ENCODE peak calls at places on chromosomes 2 and 18, in four cellular contexts. One of them, this sample, is unnamed. For H3K4me1, the result is how much of the 10 kb centered on the place peaks cover.

GRCh38 chr2:230658877-230659652 is 53.6 kb upstream of the CAB39 start:
- DNase-seq in pancreas: no peak
- DNase-seq in HCT116: no peak
- DNase-seq in endodermal cell: no peak
- DNase-seq in this sample: no peak

GRCh38 chr18:34760444-34760843 is 50.3 kb downstream of the DTNA start:
- DNase-seq in endodermal cell: no peak
- DNase-seq in pancreas: no peak
- DNase-seq in HCT116: no peak
- DNase-seq in this sample: no peak

GRCh38 chr2:113010088-113010487 is 4.8 kb downstream of the IL36A start:
- DNase-seq in HCT116: no peak
- DNase-seq in endodermal cell: no peak
- DNase-seq in pancreas: no peak
- DNase-seq in this sample: no peak

GRCh38 chr18:40473221-40473620 is 1481.8 kb upstream of the PIK3C3 start:
- DNase-seq in HCT116: no peak
- DNase-seq in pancreas: no peak
- DNase-seq in endodermal cell: no peak
- DNase-seq in this sample: no peak

GRCh38 chr2:29114514-29114840 is 738 bp upstream of the CLIP4 start:
- DNase-seq in endodermal cell: no peak
- DNase-seq in pancreas: no peak
- DNase-seq in HCT116: no peak
- DNase-seq in this sample: no peak

GRCh38 chr2:208363485-208363884 is 43.1 kb upstream of the PTH2R start:
- DNase-seq in HCT116: no peak
- DNase-seq in pancreas: no peak
- DNase-seq in endodermal cell: no peak
- DNase-seq in this sample: no peak

GRCh38 chr2:240200230-240201051 is 60.0 kb upstream of the OTOS start:
- DNase-seq in pancreas: no peak
- DNase-seq in HCT116: no peak
- DNase-seq in endodermal cell: peak
- DNase-seq in this sample: no peak

GRCh38 chr2:12556762-12557161 is 160.0 kb upstream of the TRIB2 start:
- DNase-seq in pancreas: no peak
- DNase-seq in HCT116: no peak
- DNase-seq in endodermal cell: no peak
- DNase-seq in this sample: no peak

GRCh38 chr2:26846881-26847662 is 860 bp upstream of the DPYSL5 start:
- DNase-seq in endodermal cell: no peak
- DNase-seq in HCT116: no peak
- DNase-seq in pancreas: no peak
- DNase-seq in this sample: no peak

GRCh38 chr2:217923007-217923686 is 79.6 kb downstream of the TNS1 start:
- DNase-seq in pancreas: no peak
- DNase-seq in HCT116: no peak
- DNase-seq in endodermal cell: no peak
- DNase-seq in this sample: no peak

GRCh38 chr2:217919781-217920351 is 82.9 kb downstream of the TNS1 start:
- DNase-seq in pancreas: no peak
- DNase-seq in endodermal cell: peak
- DNase-seq in HCT116: no peak
- DNase-seq in this sample: no peak

GRCh38 chr2:217924346-217924901 is 78.4 kb downstream of the TNS1 start:
- DNase-seq in endodermal cell: no peak
- DNase-seq in HCT116: no peak
- DNase-seq in pancreas: no peak
- DNase-seq in this sample: no peak

GRCh38 chr2:217920879-217921603 is 81.8 kb downstream of the TNS1 start:
- DNase-seq in HCT116: no peak
- DNase-seq in pancreas: peak
- DNase-seq in endodermal cell: peak
- DNase-seq in this sample: no peak

GRCh38 chr2:217922101-217923006 is 80.4 kb downstream of the TNS1 start:
- DNase-seq in HCT116: no peak
- DNase-seq in endodermal cell: peak
- DNase-seq in pancreas: no peak
- DNase-seq in this sample: peak
- H3K4me1 ChIP-seq in HCT116: under half
- H3K4me1 ChIP-seq in endodermal cell: under half
- H3K4me1 ChIP-seq in pancreas: under half
- H3K4me1 ChIP-seq in this sample: half or more

GRCh38 chr2:36411962-36412444 is 56.4 kb downstream of the CRIM1 start:
- DNase-seq in pancreas: no peak
- DNase-seq in endodermal cell: peak
- DNase-seq in HCT116: no peak
- DNase-seq in this sample: no peak
- TF ChIP-seq CTCF in pancreas: no peak
- TF ChIP-seq CTCF in endodermal cell: peak
- TF ChIP-seq CTCF in HCT116: no peak
- TF ChIP-seq CTCF in this sample: no peak

DNA sequence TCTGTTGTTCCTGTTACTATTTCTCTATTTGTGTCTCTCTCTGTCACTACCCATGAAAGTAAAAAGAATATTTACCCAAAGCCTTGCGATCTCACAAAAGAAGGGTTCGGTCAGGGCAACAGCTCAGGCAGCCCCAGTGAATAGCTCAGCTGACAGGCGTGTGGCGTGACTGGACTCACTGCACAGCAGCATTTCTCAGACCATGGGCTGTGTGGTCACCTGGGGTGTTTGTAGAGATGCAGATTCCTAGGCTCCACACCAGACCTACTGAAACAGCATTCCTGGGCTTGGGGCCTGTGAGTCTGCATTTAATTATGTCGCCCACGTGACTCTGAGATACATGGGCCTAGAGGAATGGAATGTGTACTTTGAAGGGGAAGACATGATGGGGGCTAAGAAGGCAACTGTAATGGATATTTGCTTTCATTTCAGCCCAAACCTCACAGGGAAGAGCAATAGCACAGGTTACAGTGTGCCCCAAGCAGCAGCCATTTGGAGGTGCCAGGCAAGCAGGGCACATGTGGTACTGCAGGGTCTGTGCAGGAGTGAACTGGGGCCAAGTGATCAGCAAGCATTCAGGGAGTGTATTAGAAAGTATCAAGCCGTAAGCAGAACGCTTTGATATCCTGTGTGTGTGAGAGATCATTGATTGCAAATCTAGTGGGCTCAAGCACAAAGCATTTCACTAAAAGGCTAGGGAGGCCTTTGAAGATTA is 90.4 kb upstream of the RBMS1 start:
- DNase-seq in pancreas: no peak
- DNase-seq in endodermal cell: peak
- DNase-seq in HCT116: no peak
- DNase-seq in this sample: no peak
- H3K27ac ChIP-seq in pancreas: no peak
- H3K27ac ChIP-seq in endodermal cell: no peak
- H3K27ac ChIP-seq in HCT116: no peak
- H3K27ac ChIP-seq in this sample: peak

DNA sequence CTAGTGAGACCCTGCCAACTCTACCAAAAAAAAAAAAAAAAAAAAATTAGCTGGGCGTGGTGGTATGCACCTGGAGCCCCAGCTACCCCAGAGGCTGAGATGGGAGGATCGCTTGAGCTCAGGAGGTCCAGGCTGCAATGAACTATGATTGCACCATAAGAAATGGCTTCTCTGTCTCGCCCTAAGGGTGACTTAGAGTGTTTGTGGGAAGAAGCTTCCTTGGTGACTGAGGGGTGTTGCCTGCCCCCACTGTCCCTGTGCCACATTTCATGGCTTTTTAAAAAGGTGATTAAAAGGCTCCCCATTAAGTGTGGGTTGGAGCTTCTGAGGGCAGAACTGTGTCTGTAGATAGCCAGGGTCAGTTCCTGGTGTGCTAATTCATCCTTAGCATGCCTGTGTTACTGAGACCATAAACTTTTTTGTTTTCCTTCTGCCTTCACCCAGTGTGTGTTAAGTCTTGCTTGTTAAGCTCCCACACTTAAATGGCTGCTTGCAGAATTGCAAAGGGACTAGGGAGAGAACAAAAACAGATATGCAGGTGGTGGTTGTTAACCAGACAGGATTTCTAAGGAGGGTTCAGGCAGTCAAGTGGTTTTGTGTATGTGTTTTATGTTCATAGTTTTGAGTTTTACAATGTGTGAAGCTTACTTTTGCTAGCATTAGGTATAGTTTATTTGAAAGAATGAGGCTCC is 14.3 kb downstream of the CERS6 start:
- DNase-seq in pancreas: no peak
- DNase-seq in HCT116: no peak
- DNase-seq in endodermal cell: no peak
- DNase-seq in this sample: no peak
- H3K4me1 ChIP-seq in pancreas: under half
- H3K4me1 ChIP-seq in HCT116: under half
- H3K4me1 ChIP-seq in endodermal cell: under half
- H3K4me1 ChIP-seq in this sample: under half

GRCh38 chr18:59268722-59269562 is 4.3 kb downstream of the RAX start:
- DNase-seq in HCT116: no peak
- DNase-seq in endodermal cell: peak
- DNase-seq in pancreas: peak
- DNase-seq in this sample: no peak
- TF ChIP-seq CTCF in HCT116: peak
- TF ChIP-seq CTCF in endodermal cell: peak
- TF ChIP-seq CTCF in pancreas: no peak
- TF ChIP-seq CTCF in this sample: no peak